ENCODE peak calls at places on chromosomes 7 and 10, in four cellular contexts. H is CD4-positive, CD25-positive, alpha-beta regulatory T cell; Q is tibial artery; O is cardiac muscle cell. V is an unnamed sample.
A peak's percentile ranks its signal among the peaks of the same experiment; 100 is the strongest.

GRCh38 chr7:38858281-38858884 is 50.6 kb downstream of the VPS41 start:
- DNase-seq in H (no peak), Q (no peak), O (no peak), V (no peak)

GRCh38 chr10:86512137-86512536 is 9.5 kb downstream of the WAPL start:
- DNase-seq in H (no peak), Q (no peak), O (no peak), V (no peak)

GRCh38 chr7:37234928-37235327 is 213.7 kb downstream of the ELMO1 start:
- DNase-seq in H (peak; percentile 31), Q (no peak), O (peak; percentile 46), V (no peak)

GRCh38 chr10:130686680-130687300 is 550.6 kb downstream of the GLRX3 start:
- DNase-seq in H (no peak), Q (no peak), O (peak; percentile 57), V (no peak)

GRCh38 chr10:17685227-17685840 is 41.4 kb downstream of the STAM start:
- DNase-seq in H (no peak), Q (no peak), O (no peak), V (no peak)

GRCh38 chr10:128116851-128117615 is 9.2 kb downstream of the MKI67 start:
- DNase-seq in H (no peak), Q (no peak), O (no peak), V (no peak)

GRCh38 chr7:47040795-47041194 is 541.1 kb downstream of the TNS3 start:
- DNase-seq in H (no peak), Q (no peak), O (no peak), V (no peak)

GRCh38 chr7:11228515-11228914 is 254.8 kb downstream of the PHF14 start:
- DNase-seq in H (no peak), Q (peak; percentile 95), O (no peak), V (peak; percentile 88)

GRCh38 chr10:112966191-112966855 is 16.3 kb downstream of the TCF7L2 start:
- DNase-seq in H (no peak), Q (no peak), O (no peak), V (no peak)

GRCh38 chr10:62297857-62298256 is 29.2 kb upstream of the RTKN2 start:
- DNase-seq in H (no peak), Q (no peak), O (no peak), V (no peak)

GRCh38 chr10:44863344-44864041 is 47.6 kb upstream of the TMEM72 start:
- DNase-seq in H (no peak), Q (no peak), O (no peak), V (peak; percentile 54)

GRCh38 chr10:74593470-74593869 is 232.9 kb upstream of the KAT6B start:
- DNase-seq in H (no peak), Q (no peak), O (no peak), V (no peak)

GRCh38 chr7:5630670-5631069 is 150.8 kb downstream of the RNF216 start:
- DNase-seq in H (no peak), Q (no peak), O (no peak), V (no peak)

GRCh38 chr7:157816526-157817250 is 479.9 kb downstream of the DNAJB6 start:
- DNase-seq in H (no peak), Q (no peak), O (no peak), V (no peak)

GRCh38 chr7:155001756-155002410 is 1.0 kb downstream of the PAXIP1 start:
- DNase-seq in H (peak; percentile 5), Q (no peak), O (no peak), V (no peak)

GRCh38 chr7:90624128-90624980 is 28.2 kb downstream of the CDK14 start:
- DNase-seq in H (no peak), Q (no peak), O (no peak), V (no peak)

GRCh38 chr7:27167170-27167505 is 1.8 kb upstream of the HOXA9 start:
- DNase-seq in H (no peak), Q (no peak), O (no peak), V (no peak)

GRCh38 chr7:148626828-148627227 is 36.3 kb downstream of the C7orf33 start:
- DNase-seq in H (no peak), Q (no peak), O (no peak), V (no peak)

DNA sequence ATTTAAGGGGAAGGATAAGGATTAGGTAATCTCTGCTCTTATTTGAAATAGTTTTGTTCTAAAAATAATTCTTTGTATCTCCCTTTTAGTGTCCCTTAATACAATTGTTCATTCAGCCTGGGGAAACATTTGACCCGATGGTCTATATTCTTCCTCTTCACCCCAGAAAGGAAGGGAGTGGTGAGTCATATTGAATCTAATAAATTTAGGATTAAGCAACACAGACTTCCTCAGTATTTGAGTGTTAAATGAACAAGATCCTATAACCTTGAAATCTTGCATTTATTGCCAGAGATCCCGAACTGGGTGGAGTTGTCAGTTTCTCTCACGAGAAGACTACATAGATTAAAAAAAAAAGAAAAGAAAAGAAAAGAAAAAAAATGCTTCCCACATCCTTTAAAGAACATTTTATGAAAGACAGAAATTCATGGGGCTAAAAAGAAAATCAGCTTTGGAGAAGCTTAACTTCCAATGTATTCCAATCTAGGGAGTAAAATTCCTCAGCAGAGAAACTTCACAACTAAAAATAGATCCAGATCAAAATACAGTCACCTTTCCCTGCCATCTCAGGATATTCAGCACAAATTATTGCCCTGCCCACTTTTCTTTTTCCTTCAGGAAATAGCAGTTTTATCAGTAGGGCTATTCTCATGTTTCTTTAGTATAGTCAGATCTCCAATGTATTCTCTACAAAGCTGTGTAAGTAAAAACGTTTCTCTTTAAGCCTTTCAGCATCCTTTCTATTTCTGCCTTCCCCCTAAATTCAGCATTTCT is 82.2 kb downstream of the SEMA3D start:
- DNase-seq in H (no peak), Q (no peak), O (no peak), V (no peak)
- H3K27ac ChIP-seq in H (no peak overlapping the region), Q (no peak overlapping the region), O (no peak overlapping the region), V (no peak overlapping the region)

DNA sequence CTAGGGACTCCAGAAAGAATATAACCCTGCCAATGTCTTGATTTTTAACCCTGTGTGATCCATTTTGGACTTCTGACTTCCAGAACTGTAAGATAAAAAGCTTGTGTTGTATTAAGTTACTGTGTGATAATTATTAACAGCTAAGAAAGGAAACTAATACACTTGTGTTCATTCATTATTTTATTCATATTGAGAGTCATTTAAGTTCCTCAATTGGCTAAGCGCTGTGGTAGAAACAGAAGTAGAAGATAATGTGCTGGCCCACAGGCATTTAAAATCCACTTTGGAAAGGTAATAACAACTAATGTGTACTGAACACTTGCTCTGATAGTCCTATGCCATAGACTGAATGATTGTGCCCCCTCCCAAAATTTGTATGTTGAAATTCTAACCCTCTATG is 471.7 kb upstream of the GHITM start:
- DNase-seq in H (no peak), Q (no peak), O (no peak), V (no peak)
- H3K9me3 ChIP-seq in H (no peaks in the 10 kb centered on the region), Q (no peaks in the 10 kb centered on the region), O (no peaks in the 10 kb centered on the region), V (no peaks in the 10 kb centered on the region)

GRCh38 chr7:101075646-101076045 is 9.6 kb upstream of the TRIM56 start:
- DNase-seq in H (no peak), Q (no peak), O (no peak), V (no peak)
- H3K4me3 ChIP-seq in H (no peak overlapping the region), Q (no peak overlapping the region), O (no peak overlapping the region), V (no peak overlapping the region)

DNA sequence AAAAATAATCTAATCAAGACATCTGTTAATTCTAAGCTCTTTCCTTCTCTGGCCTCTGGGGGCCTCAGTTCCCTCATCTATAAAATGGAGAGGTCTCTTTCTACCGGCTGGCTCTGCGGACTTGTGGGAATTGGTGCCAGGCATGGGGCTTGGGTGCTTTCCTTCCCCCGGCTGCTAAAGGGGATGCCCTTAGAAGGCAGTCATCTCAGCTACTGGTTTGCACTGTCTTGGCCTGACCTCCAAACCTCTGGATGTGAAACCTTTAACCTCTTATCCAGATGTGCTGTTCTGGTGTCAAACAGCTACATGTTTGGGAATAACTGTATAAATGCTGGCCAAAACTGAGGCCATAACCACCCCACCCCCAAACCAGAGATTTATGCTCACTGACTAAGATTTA is 320.0 kb downstream of the RPS24 start:
- DNase-seq in H (no peak), Q (no peak), O (no peak), V (no peak)
- H3K27ac ChIP-seq in H (no peak overlapping the region), Q (no peak overlapping the region), O (no peak overlapping the region), V (no peak overlapping the region)

GRCh38 chr10:33635967-33636366 is 301.5 kb upstream of the NRP1 start:
- DNase-seq in H (no peak), Q (no peak), O (no peak), V (no peak)
- H3K9me3 ChIP-seq in H (no peaks in the 10 kb centered on the region), Q (no peaks in the 10 kb centered on the region), O (no peaks in the 10 kb centered on the region), V (no peaks in the 10 kb centered on the region)

V was measured in right atrium auricular region.